ENCODE peak calls at places on chromosomes 11 and 22, in four cellular contexts. T, F, K and A are unnamed samples.

GRCh38 chr22:41713004-41713403 is 13.7 kb downstream of the MEI1 start:
- DNase-seq in T (no peak), F (no peak), K (no peak), A (no peak)

GRCh38 chr22:50302041-50302541 is 5.4 kb downstream of the PLXNB2 start:
- DNase-seq in T (no peak), F (peak; percentile 29), K (no peak), A (no peak)

GRCh38 chr22:43381693-43382092 is 30.1 kb upstream of the MPPED1 start:
- DNase-seq in T (peak; percentile 7), F (peak; percentile 11), K (no peak), A (peak; percentile 69)

GRCh38 chr22:37930270-37930951 is 23.0 kb downstream of the C22orf23 start:
- DNase-seq in T (no peak), F (peak; percentile 29), K (no peak), A (no peak)

GRCh38 chr11:128726464-128727139 is 32.7 kb downstream of the FLI1 start:
- DNase-seq in T (peak; percentile 64), F (no peak), K (no peak), A (no peak)

GRCh38 chr11:72684236-72684912 is 10.2 kb upstream of the PDE2A start:
- DNase-seq in T (peak; percentile 37), F (peak; percentile 50), K (peak; percentile 25), A (peak; percentile 57)

GRCh38 chr22:44870021-44870420 is 117.6 kb downstream of the ARHGAP8 start:
- DNase-seq in T (no peak), F (peak; percentile 12), K (no peak), A (peak; percentile 90)

GRCh38 chr11:31813961-31814868 is 3.1 kb upstream of the PAX6 start:
- DNase-seq in T (no peak), F (no peak), K (no peak), A (no peak)

GRCh38 chr22:30402036-30402759 is 5.4 kb downstream of the SEC14L2 start:
- DNase-seq in T (no peak), F (peak; percentile 29), K (no peak), A (no peak)

GRCh38 chr11:75562836-75563484 is 907 bp downstream of the SERPINH1 start:
- DNase-seq in T (no peak), F (peak; percentile 76), K (peak; percentile 12), A (peak; percentile 71)

GRCh38 chr11:63557548-63557947 is 5.6 kb downstream of the PLAAT2 start:
- DNase-seq in T (no peak), F (no peak), K (peak; percentile 41), A (no peak)

GRCh38 chr22:35917651-35918050 is 111.0 kb downstream of the RBFOX2 start:
- DNase-seq in T (no peak), F (no peak), K (no peak), A (no peak)
- H3K4me1 ChIP-seq in T (no peaks in the 10 kb centered on the region), F (peaks cover 75% of the 10 kb centered on the region), K (peaks cover 23% of the 10 kb centered on the region), A (peaks cover 12% of the 10 kb centered on the region)

GRCh38 chr11:131066551-131066950 is 150.3 kb upstream of the SNX19 start:
- DNase-seq in T (no peak), F (no peak), K (no peak), A (no peak)
- H3K4me3 ChIP-seq in T (no peak overlapping the region), F (no peak overlapping the region), K (no peak overlapping the region), A (no peak overlapping the region)

GRCh38 chr22:28008056-28008455 is 89.0 kb upstream of the PITPNB start:
- DNase-seq in T (no peak), F (no peak), K (no peak), A (no peak)
- H3K27ac ChIP-seq in T (no peak overlapping the region), F (no peak overlapping the region), K (no peak overlapping the region), A (no peak overlapping the region)

DNA sequence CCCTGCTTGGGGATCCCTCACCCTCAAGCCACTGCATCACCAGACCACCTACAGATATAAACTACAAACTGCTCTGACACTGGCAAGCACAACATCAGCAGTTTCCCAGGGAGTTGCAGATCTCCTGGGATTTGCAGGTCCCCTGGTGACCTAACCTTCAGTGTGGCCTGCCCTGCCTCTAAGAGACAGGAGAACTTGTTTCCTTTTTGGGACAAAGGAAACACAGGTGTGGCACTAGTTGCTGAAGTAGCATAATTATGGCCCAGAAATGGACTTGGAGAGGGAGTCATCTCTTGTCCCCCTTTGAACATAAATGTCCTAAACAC is 79.0 kb upstream of the SC5D start:
- DNase-seq in T (no peak), F (no peak), K (no peak), A (no peak)
- H3K4me1 ChIP-seq in T (no peaks in the 10 kb centered on the region), F (no peaks in the 10 kb centered on the region), K (no peaks in the 10 kb centered on the region), A (no peaks in the 10 kb centered on the region)

DNA sequence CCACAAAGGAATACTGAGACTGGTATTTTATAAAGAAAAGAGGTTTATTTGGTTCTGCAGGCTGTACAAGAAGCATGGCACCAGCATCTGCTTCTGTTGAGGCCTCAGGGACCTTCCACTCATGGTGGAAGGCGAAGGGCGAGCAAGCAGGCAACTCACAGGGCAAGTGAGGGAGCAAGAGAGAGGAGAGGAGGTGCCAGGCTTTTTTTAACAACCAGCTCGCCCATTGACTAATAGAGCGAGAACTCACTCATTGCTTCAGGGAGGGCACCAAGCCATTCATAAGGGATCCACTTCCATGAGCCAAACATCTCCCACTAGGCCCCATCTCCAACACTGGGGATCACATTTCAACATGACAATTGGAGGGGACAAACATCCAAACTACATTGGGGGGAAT is 1.2 kb downstream of the PTS start:
- DNase-seq in T (no peak), F (no peak), K (no peak), A (no peak)
- H3K4me3 ChIP-seq in T (peak overlapping the region; percentile 87), F (peak overlapping the region; percentile 68), K (peak overlapping the region; percentile 73), A (no peak overlapping the region)

GRCh38 chr11:1177771-1178090 is 20.0 kb downstream of the MUC5AC start:
- DNase-seq in T (no peak), F (no peak), K (no peak), A (no peak)

GRCh38 chr11:1178201-1178885 is 20.6 kb downstream of the MUC5AC start:
- DNase-seq in T (no peak), F (no peak), K (no peak), A (no peak)

GRCh38 chr11:1180171-1180570 is 22.4 kb downstream of the MUC5AC start:
- DNase-seq in T (no peak), F (no peak), K (no peak), A (no peak)

GRCh38 chr11:1179641-1180040 is 21.9 kb downstream of the MUC5AC start:
- DNase-seq in T (no peak), F (no peak), K (no peak), A (no peak)

GRCh38 chr11:1178906-1179305 is 21.2 kb downstream of the MUC5AC start:
- DNase-seq in T (no peak), F (no peak), K (no peak), A (no peak)
- H3K27ac ChIP-seq in T (no peak overlapping the region), F (no peak overlapping the region), K (no peak overlapping the region), A (no peak overlapping the region)

GRCh38 chr11:94134651-94135512 is 6.2 kb downstream of the PANX1 start:
- DNase-seq in T (no peak), F (peak; percentile 89), K (no peak), A (peak; percentile 56)
- H3K4me1 ChIP-seq in T (peaks cover 28% of the 10 kb centered on the region), F (peaks cover 12% of the 10 kb centered on the region), K (peaks cover 3% of the 10 kb centered on the region), A (peaks cover 16% of the 10 kb centered on the region)

DNA sequence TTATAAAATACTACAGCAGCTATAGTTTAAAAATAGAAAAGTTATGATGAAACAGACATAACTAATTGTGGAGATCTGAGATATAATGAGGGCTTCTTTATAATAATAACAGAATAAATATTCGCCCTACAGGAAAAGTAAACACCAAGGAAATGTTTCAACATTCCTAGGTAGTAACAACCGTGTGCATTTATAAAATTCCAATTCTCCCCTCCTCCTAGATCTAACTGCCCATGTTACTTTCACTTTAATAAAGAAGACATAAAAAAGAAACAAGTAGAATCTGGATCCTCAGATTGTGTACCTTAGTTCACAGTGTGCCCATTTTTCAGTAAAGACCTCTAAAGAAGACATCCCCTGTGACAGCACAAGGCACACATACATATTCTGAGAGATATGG is 57.8 kb upstream of the MN1 start:
- DNase-seq in T (no peak), F (no peak), K (no peak), A (no peak)
- H3K4me3 ChIP-seq in T (no peak overlapping the region), F (no peak overlapping the region), K (no peak overlapping the region), A (no peak overlapping the region)

GRCh38 chr11:133347988-133348387 is 184.3 kb downstream of the OPCML start:
- DNase-seq in T (no peak), F (no peak), K (no peak), A (no peak)

GRCh38 chr11:133354069-133354468 is 178.2 kb downstream of the OPCML start:
- DNase-seq in T (no peak), F (no peak), K (no peak), A (no peak)

GRCh38 chr11:133355095-133355494 is 177.2 kb downstream of the OPCML start:
- DNase-seq in T (no peak), F (no peak), K (no peak), A (no peak)

DNA sequence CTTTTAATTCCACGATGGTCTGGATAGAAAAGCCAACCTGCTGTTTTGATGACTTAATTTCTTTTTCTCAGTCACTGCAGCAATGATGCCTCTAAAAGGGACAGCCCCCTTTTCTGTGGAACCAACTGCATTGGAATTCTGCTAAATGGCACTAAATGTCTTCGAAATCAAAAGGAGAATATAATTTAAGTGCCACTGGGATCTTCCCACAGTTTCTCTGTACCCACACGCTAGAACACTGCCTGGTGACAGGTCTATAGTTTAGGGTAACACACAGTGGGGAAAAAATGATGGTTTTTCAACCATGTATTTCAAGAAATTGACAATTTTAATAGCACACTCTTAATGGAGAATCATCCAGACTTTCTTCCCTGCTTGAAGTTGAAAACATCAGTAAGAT is 182.3 kb downstream of the OPCML start:
- DNase-seq in T (no peak), F (no peak), K (no peak), A (no peak)
- H3K27ac ChIP-seq in T (no peak overlapping the region), F (no peak overlapping the region), K (no peak overlapping the region), A (no peak overlapping the region)